ENCODE peak calls at places on chromosomes 4 and X, in five cellular contexts. One of them, this sample, is unnamed.

GRCh38 chrX:18149454-18149853 is 71.2 kb downstream of the BEND2 start:
- DNase-seq in lower leg skin: no peak
- DNase-seq in HuH-7.5: no peak
- DNase-seq in ascending aorta: no peak
- DNase-seq in ELR: no peak
- DNase-seq in this sample: no peak

GRCh38 chr4:6608758-6609414 is 31.6 kb upstream of the MRFAP1 start:
- DNase-seq in lower leg skin: no peak
- DNase-seq in HuH-7.5: no peak
- DNase-seq in ascending aorta: no peak
- DNase-seq in ELR: no peak
- DNase-seq in this sample: no peak

GRCh38 chrX:51332188-51332942 is at the start of gene NUDT10:
- DNase-seq in lower leg skin: peak
- DNase-seq in HuH-7.5: no peak
- DNase-seq in ascending aorta: peak
- DNase-seq in ELR: peak
- DNase-seq in this sample: peak

GRCh38 chr4:81069706-81070331 is 39.3 kb downstream of the BMP3 start:
- DNase-seq in lower leg skin: peak
- DNase-seq in HuH-7.5: peak
- DNase-seq in ascending aorta: peak
- DNase-seq in ELR: peak
- DNase-seq in this sample: peak

GRCh38 chr4:17494258-17494657 is 17.6 kb downstream of the QDPR start:
- DNase-seq in lower leg skin: no peak
- DNase-seq in HuH-7.5: no peak
- DNase-seq in ascending aorta: no peak
- DNase-seq in ELR: peak
- DNase-seq in this sample: no peak

GRCh38 chr4:48178931-48179330 is 44.9 kb upstream of the TXK start:
- DNase-seq in lower leg skin: no peak
- DNase-seq in HuH-7.5: no peak
- DNase-seq in ascending aorta: no peak
- DNase-seq in ELR: no peak
- DNase-seq in this sample: no peak

GRCh38 chr4:16897351-16897750 is 1.1 kb downstream of the LDB2 start:
- DNase-seq in lower leg skin: no peak
- DNase-seq in HuH-7.5: no peak
- DNase-seq in ascending aorta: no peak
- DNase-seq in ELR: peak
- DNase-seq in this sample: no peak

GRCh38 chr4:187017156-187017555 is 293.5 kb upstream of the FAT1 start:
- DNase-seq in lower leg skin: no peak
- DNase-seq in HuH-7.5: no peak
- DNase-seq in ascending aorta: no peak
- DNase-seq in ELR: no peak
- DNase-seq in this sample: no peak

GRCh38 chr4:25439913-25440477 is 62.9 kb downstream of the ANAPC4 start:
- DNase-seq in lower leg skin: peak
- DNase-seq in HuH-7.5: peak
- DNase-seq in ascending aorta: peak
- DNase-seq in ELR: peak
- DNase-seq in this sample: peak

GRCh38 chr4:122224348-122224747 is 72.2 kb downstream of the BLTP1 start:
- DNase-seq in lower leg skin: no peak
- DNase-seq in HuH-7.5: no peak
- DNase-seq in ascending aorta: no peak
- DNase-seq in ELR: peak
- DNase-seq in this sample: no peak

GRCh38 chrX:255923-256331 is 25.3 kb upstream of the PLCXD1 start:
- DNase-seq in lower leg skin: no peak
- DNase-seq in HuH-7.5: no peak
- DNase-seq in ascending aorta: no peak
- DNase-seq in ELR: no peak
- DNase-seq in this sample: no peak

GRCh38 chr4:103996637-103997036 is 276.9 kb upstream of the TACR3 start:
- DNase-seq in lower leg skin: peak
- DNase-seq in HuH-7.5: peak
- DNase-seq in ascending aorta: no peak
- DNase-seq in ELR: peak
- DNase-seq in this sample: peak

GRCh38 chr4:37685211-37685725 is 908 bp downstream of the RELL1 start:
- DNase-seq in lower leg skin: no peak
- DNase-seq in HuH-7.5: no peak
- DNase-seq in ascending aorta: no peak
- DNase-seq in ELR: peak
- DNase-seq in this sample: no peak

GRCh38 chr4:95835672-95836071 is 4.2 kb upstream of the PDHA2 start:
- DNase-seq in lower leg skin: no peak
- DNase-seq in HuH-7.5: no peak
- DNase-seq in ascending aorta: no peak
- DNase-seq in ELR: peak
- DNase-seq in this sample: no peak

GRCh38 chrX:107970073-107970472 is 12.1 kb downstream of the TEX13B start:
- DNase-seq in lower leg skin: no peak
- DNase-seq in HuH-7.5: no peak
- DNase-seq in ascending aorta: no peak
- DNase-seq in ELR: no peak
- DNase-seq in this sample: no peak

This sample was measured in Caco-2.